ENCODE peak calls at places on chromosomes 12 and 14, in seven cellular contexts. E is left ventricle myocardium inferior; U is GM23248; W is activated CD8-positive, alpha-beta T cell treated with anti-CD3 and anti-CD28 coated beads, Interleukin-2, amount 10 ng/mL, durations not matched to agents 7 days and 5 days; G is neuronal stem cell; M is CD8-positive, alpha-beta T cell; J is NCI-H1694 treated with DMSO at 0.1 percent for 48 hours. X is an unnamed sample.

GRCh38 chr14:84375235-84375634 is 1154.7 kb upstream of the FLRT2 start:
- DNase-seq in U (no peak), M (no peak), W (no peak), J (no peak), E (no peak), G (no peak), X (no peak)

GRCh38 chr12:13099066-13099909 is 4.2 kb downstream of the GSG1 start:
- DNase-seq in M (no peak), J (no peak), G (no peak), W (no peak), E (no peak), U (peak), X (no peak)

GRCh38 chr14:96249016-96249415 is 7.0 kb upstream of the BDKRB1 start:
- DNase-seq in W (no peak), G (no peak), E (no peak), M (no peak), U (peak), J (no peak), X (no peak)

GRCh38 chr12:122917508-122918227 is 21.7 kb upstream of the VPS37B start:
- DNase-seq in W (no peak), U (peak), E (peak), J (no peak), M (no peak), G (no peak), X (no peak)

GRCh38 chr14:33512201-33512600 is 438.7 kb downstream of the EGLN3 start:
- DNase-seq in G (no peak), U (peak), W (no peak), M (no peak), E (no peak), J (no peak), X (no peak)

GRCh38 chr12:122869207-122869973 is 26.5 kb downstream of the VPS37B start:
- DNase-seq in G (no peak), U (no peak), W (no peak), E (no peak), J (no peak), M (peak), X (no peak)

GRCh38 chr12:6355491-6356373 is 13.9 kb upstream of the TNFRSF1A start:
- DNase-seq in W (no peak), J (no peak), G (no peak), U (no peak), E (no peak), M (no peak), X (no peak)

GRCh38 chr12:2177751-2178150 is 125.0 kb downstream of the CACNA1C start:
- DNase-seq in M (no peak), U (peak), W (no peak), G (no peak), J (no peak), E (no peak), X (no peak)

GRCh38 chr14:93148979-93149378 is 33.3 kb upstream of the ITPK1 start:
- DNase-seq in G (no peak), J (no peak), U (no peak), W (no peak), E (no peak), M (no peak), X (no peak)

GRCh38 chr14:99215277-99215676 is 56.7 kb downstream of the BCL11B start:
- DNase-seq in M (no peak), E (no peak), W (no peak), G (no peak), U (peak), J (no peak), X (no peak)

GRCh38 chr12:1611775-1612174 is 17.3 kb upstream of the WNT5B start:
- DNase-seq in J (peak), E (no peak), G (no peak), U (peak), M (no peak), W (no peak), X (no peak)

GRCh38 chr12:3530548-3530947 is 39.5 kb downstream of the PRMT8 start:
- DNase-seq in E (peak), J (no peak), M (no peak), W (no peak), U (no peak), G (no peak), X (no peak)

GRCh38 chr14:51628230-51628629 is 23.5 kb upstream of the FRMD6 start:
- DNase-seq in E (no peak), U (no peak), J (no peak), G (no peak), M (no peak), W (no peak), X (no peak)

GRCh38 chr12:75662501-75663159 is 151.2 kb upstream of the KRR1 start:
- DNase-seq in U (no peak), J (no peak), M (no peak), E (no peak), G (no peak), W (no peak), X (no peak)

GRCh38 chr12:86256169-86256568 is at the start of gene MGAT4C:
- DNase-seq in E (no peak), M (no peak), G (no peak), U (no peak), W (no peak), J (no peak), X (no peak)

GRCh38 chr14:93007225-93007997 is 84.5 kb downstream of the CHGA start:
- DNase-seq in U (peak), J (no peak), G (no peak), M (no peak), W (no peak), E (no peak), X (no peak)

GRCh38 chr12:55906056-55906455 is 21.6 kb downstream of the PYM1 start:
- DNase-seq in J (no peak), E (no peak), M (no peak), U (peak), G (no peak), W (no peak), X (no peak)

GRCh38 chr12:46667547-46667946 is 158.2 kb downstream of the SLC38A4 start:
- DNase-seq in M (no peak), U (peak), J (no peak), W (no peak), G (no peak), E (no peak), X (no peak)

GRCh38 chr12:111687255-111687654 is 1.4 kb downstream of the ACAD10 start:
- DNase-seq in J (no peak), G (no peak), W (peak), M (no peak), E (no peak), U (peak), X (no peak)

GRCh38 chr12:82517027-82517426 is 158.7 kb downstream of the METTL25 start:
- DNase-seq in J (no peak), G (no peak), U (peak), M (no peak), W (no peak), E (no peak), X (no peak)

GRCh38 chr12:24719293-24719721 is 229.6 kb downstream of the BCAT1 start:
- DNase-seq in U (peak), E (no peak), G (no peak), W (peak), J (no peak), M (no peak), X (no peak)

GRCh38 chr14:41824441-41824840 is 217.8 kb downstream of the LRFN5 start:
- DNase-seq in U (no peak), E (no peak), M (no peak), J (no peak), W (no peak), G (no peak), X (no peak)

GRCh38 chr12:116916122-116916521 is 5.4 kb downstream of the FBXW8 start:
- DNase-seq in M (no peak), W (no peak), J (no peak), U (peak), E (no peak), G (no peak), X (no peak)

GRCh38 chr14:68391292-68392014 is 401.4 kb downstream of the ZFP36L1 start:
- DNase-seq in J (no peak), G (no peak), W (no peak), U (peak), M (no peak), E (no peak), X (no peak)

GRCh38 chr12:22304341-22304740 is 30.2 kb downstream of the ST8SIA1 start:
- DNase-seq in J (no peak), E (no peak), M (no peak), U (no peak), W (no peak), G (no peak), X (no peak)

GRCh38 chr12:99983721-99984258 is 946 bp downstream of the ANKS1B start:
- DNase-seq in M (no peak), J (peak), G (no peak), E (no peak), U (peak), W (no peak), X (no peak)

GRCh38 chr14:80942158-80942738 is 710 bp upstream of the CEP128 start:
- DNase-seq in J (peak), M (no peak), W (no peak), U (no peak), G (peak), E (no peak), X (no peak)

GRCh38 chr12:92988622-92989130 is 59.6 kb upstream of the EEA1 start:
- DNase-seq in J (no peak), G (no peak), W (no peak), M (no peak), U (no peak), E (no peak), X (no peak)

GRCh38 chr12:1034243-1034642 is 43.2 kb downstream of the ERC1 start:
- DNase-seq in G (no peak), U (no peak), E (no peak), W (no peak), M (no peak), J (no peak), X (no peak)

GRCh38 chr12:57517187-57517586 is 3.1 kb downstream of the DDIT3 start:
- DNase-seq in U (peak), G (no peak), J (no peak), E (no peak), W (no peak), M (no peak), X (no peak)

GRCh38 chr14:92443741-92444140 is 69.8 kb upstream of the RIN3 start:
- DNase-seq in U (no peak), G (no peak), W (no peak), E (no peak), M (no peak), J (no peak), X (no peak)

GRCh38 chr14:49934638-49935037 is 41.8 kb downstream of the ARF6 start:
- DNase-seq in G (no peak), U (no peak), E (no peak), M (no peak), W (no peak), J (no peak), X (no peak)

GRCh38 chr12:7712841-7713442 is 1.7 kb downstream of the DPPA3 start:
- DNase-seq in U (no peak), W (no peak), M (no peak), G (no peak), J (no peak), E (no peak), X (no peak)

GRCh38 chr12:24487606-24488005 is 461.3 kb downstream of the BCAT1 start:
- DNase-seq in M (no peak), G (no peak), W (no peak), J (no peak), E (no peak), U (no peak), X (no peak)

GRCh38 chr14:56715938-56716337 is 94.3 kb downstream of the OTX2 start:
- DNase-seq in U (peak), W (no peak), J (no peak), M (no peak), G (no peak), E (no peak), X (no peak)

GRCh38 chr14:102140027-102140749 is 491 bp downstream of the WDR20 start:
- DNase-seq in G (peak), J (no peak), E (peak), M (peak), U (peak), W (peak), X (no peak)

GRCh38 chr12:5051913-5052312 is 8.2 kb downstream of the KCNA5 start:
- DNase-seq in J (no peak), U (no peak), W (no peak), E (no peak), G (no peak), M (no peak), X (no peak)